ENCODE peak calls at places on chromosomes 12 and 14, in five cellular contexts. L is H7, Y is heart right ventricle, C is fibroblast of lung, F is GM19239. G is an unnamed sample.
A peak's percentile ranks its signal among the peaks of the same experiment; 100 is the strongest.

GRCh38 chr12:52055781-52056711 is 4.8 kb downstream of the NR4A1 start:
- DNase-seq in L (peak; percentile 38), Y (peak; percentile 31), C (peak; percentile 43), F (no peak), G (no peak)

GRCh38 chr12:99277566-99277965 is 370.0 kb upstream of the GARIN6 start:
- DNase-seq in L (no peak), Y (no peak), C (no peak), F (no peak), G (no peak)

GRCh38 chr14:42334931-42335330 is 728.3 kb downstream of the LRFN5 start:
- DNase-seq in L (no peak), Y (no peak), C (no peak), F (no peak), G (no peak)

GRCh38 chr12:20602671-20603402 is 92.3 kb upstream of the SLCO1C1 start:
- DNase-seq in L (no peak), Y (no peak), C (peak; percentile 86), F (no peak), G (no peak)

GRCh38 chr12:7017870-7018349 is 366 bp downstream of the LPCAT3 start:
- DNase-seq in L (no peak), Y (no peak), C (no peak), F (no peak), G (no peak)

GRCh38 chr14:100032749-100033148 is 32.5 kb upstream of the EVL start:
- DNase-seq in L (no peak), Y (no peak), C (no peak), F (no peak), G (no peak)

GRCh38 chr14:103099081-103099732 is 4.7 kb downstream of the EXOC3L4 start:
- DNase-seq in L (peak; percentile 85), Y (no peak), C (no peak), F (no peak), G (peak; percentile 29)

GRCh38 chr12:118429703-118430383 is 53.5 kb downstream of the SUDS3 start:
- DNase-seq in L (no peak), Y (no peak), C (no peak), F (no peak), G (no peak)

GRCh38 chr12:4951601-4952000 is 41.9 kb downstream of the KCNA1 start:
- DNase-seq in L (no peak), Y (no peak), C (no peak), F (no peak), G (no peak)

GRCh38 chr12:57112492-57113294 is 1.5 kb upstream of the STAT6 start:
- DNase-seq in L (no peak), Y (no peak), C (no peak), F (peak; percentile 86), G (peak; percentile 25)

GRCh38 chr12:80162177-80162576 is 62.8 kb downstream of the OTOGL start:
- DNase-seq in L (no peak), Y (no peak), C (no peak), F (no peak), G (no peak)

GRCh38 chr14:49970474-49971147 is 77.7 kb downstream of the ARF6 start:
- DNase-seq in L (no peak), Y (peak; percentile 41), C (peak; percentile 86), F (no peak), G (no peak)

GRCh38 chr14:69547701-69548348 is 26.8 kb downstream of the CCDC177 start:
- DNase-seq in L (peak; percentile 96), Y (no peak), C (no peak), F (no peak), G (peak; percentile 41)

GRCh38 chr12:131006036-131006735 is 52.5 kb downstream of the ADGRD1 start:
- DNase-seq in L (no peak), Y (no peak), C (no peak), F (no peak), G (no peak)

GRCh38 chr12:117046425-117046824 is 52.8 kb downstream of the TESC start:
- DNase-seq in L (no peak), Y (no peak), C (no peak), F (no peak), G (no peak)

GRCh38 chr12:122062832-122063690 is 15.5 kb upstream of the MLXIP start:
- DNase-seq in L (peak; percentile 62), Y (peak; percentile 41), C (peak; percentile 92), F (no peak), G (peak; percentile 65)

GRCh38 chr12:76876696-76877229 is 2.1 kb downstream of the CSRP2 start:
- DNase-seq in L (no peak), Y (no peak), C (no peak), F (no peak), G (no peak)

GRCh38 chr14:96245710-96246534 is 10.1 kb upstream of the BDKRB1 start:
- DNase-seq in L (no peak), Y (no peak), C (no peak), F (no peak), G (no peak)

GRCh38 chr14:28751467-28752058 is 15.0 kb upstream of the FOXG1 start:
- DNase-seq in L (peak; percentile 71), Y (no peak), C (peak; percentile 63), F (no peak), G (no peak)

GRCh38 chr14:54673193-54674121 is 106.5 kb downstream of the SAMD4A start:
- DNase-seq in L (peak; percentile 45), Y (no peak), C (peak; percentile 47), F (no peak), G (peak; percentile 43)

GRCh38 chr14:100153560-100153959 is 5.9 kb downstream of the DEGS2 start:
- DNase-seq in L (no peak), Y (no peak), C (no peak), F (no peak), G (no peak)

GRCh38 chr14:91350483-91350812 is 67.2 kb downstream of the CCDC88C start:
- DNase-seq in L (no peak), Y (no peak), C (no peak), F (no peak), G (no peak)

GRCh38 chr12:12606793-12607589 is 4.7 kb upstream of the CREBL2 start:
- DNase-seq in L (no peak), Y (no peak), C (peak; percentile 54), F (no peak), G (no peak)

GRCh38 chr12:104372048-104372720 is 68.6 kb downstream of the EID3 start:
- DNase-seq in L (no peak), Y (no peak), C (no peak), F (no peak), G (no peak)

GRCh38 chr12:24599737-24600136 is 349.2 kb downstream of the BCAT1 start:
- DNase-seq in L (no peak), Y (no peak), C (no peak), F (no peak), G (no peak)

GRCh38 chr12:77049767-77050353 is 15.5 kb downstream of the E2F7 start:
- DNase-seq in L (peak; percentile 26), Y (peak; percentile 23), C (peak; percentile 82), F (peak; percentile 12), G (no peak)

GRCh38 chr12:91620949-91621348 is 438.3 kb upstream of the DCN start:
- DNase-seq in L (no peak), Y (peak; percentile 18), C (peak; percentile 58), F (no peak), G (no peak)

GRCh38 chr12:105355752-105356151 is 25.3 kb downstream of the C12orf75 start:
- DNase-seq in L (no peak), Y (no peak), C (peak; percentile 44), F (no peak), G (no peak)

GRCh38 chr12:101877816-101878811 is 734 bp downstream of the DRAM1 start:
- DNase-seq in L (peak; percentile 77), Y (no peak), C (peak; percentile 28), F (no peak), G (no peak)

GRCh38 chr12:31003861-31004640 is 69.6 kb upstream of the DDX11 start:
- DNase-seq in L (peak; percentile 18), Y (no peak), C (no peak), F (no peak), G (no peak)

GRCh38 chr14:95218472-95219193 is 61.3 kb upstream of the DICER1 start:
- DNase-seq in L (no peak), Y (no peak), C (no peak), F (no peak), G (no peak)

GRCh38 chr14:73743431-73743931 is 29.3 kb upstream of the PNMA1 start:
- DNase-seq in L (no peak), Y (no peak), C (no peak), F (no peak), G (peak; percentile 73)

GRCh38 chr12:78119351-78119918 is 288.7 kb downstream of the NAV3 start:
- DNase-seq in L (no peak), Y (no peak), C (no peak), F (no peak), G (no peak)

GRCh38 chr14:44180975-44181374 is 326.1 kb downstream of the FSCB start:
- DNase-seq in L (no peak), Y (no peak), C (peak; percentile 1), F (no peak), G (no peak)

GRCh38 chr14:77822307-77822706 is 22.4 kb downstream of the ADCK1 start:
- DNase-seq in L (no peak), Y (no peak), C (no peak), F (no peak), G (no peak)

GRCh38 chr12:124487834-124488165 is 79.6 kb downstream of the NCOR2 start:
- DNase-seq in L (peak; percentile 61), Y (no peak), C (no peak), F (no peak), G (no peak)

GRCh38 chr12:84889818-84890217 is 22.8 kb downstream of the SLC6A15 start:
- DNase-seq in L (no peak), Y (no peak), C (no peak), F (no peak), G (no peak)